ENCODE peak calls at places on chromosomes 12 and 14, in seven cellular contexts. G is tibial artery; A is ascending aorta; Z is HCT116; K is sigmoid colon; L is effector memory CD4-positive, alpha-beta T cell; N is stomach. Q is an unnamed sample. For H3K4me1, the result is how much of the 10 kb centered on the place peaks cover.

GRCh38 chr12:4292266-4293063 is 18.9 kb downstream of the CCND2 start:
- DNase-seq in Z (no peak), G (peak), L (no peak), K (no peak), A (no peak), N (no peak), Q (no peak)

GRCh38 chr12:95693689-95694088 is 96.9 kb downstream of the NTN4 start:
- DNase-seq in G (no peak), A (no peak), K (no peak), L (no peak), Z (no peak), N (no peak), Q (no peak)

GRCh38 chr12:130617219-130617618 is 98.9 kb downstream of the RIMBP2 start:
- DNase-seq in A (no peak), K (no peak), L (no peak), N (no peak), Z (no peak), G (peak), Q (peak)

GRCh38 chr12:62724947-62725447 is 210.0 kb downstream of the PPM1H start:
- DNase-seq in K (no peak), Z (peak), G (no peak), A (peak), N (peak), L (no peak), Q (peak)

GRCh38 chr12:130713581-130713991 is 2.5 kb downstream of the RIMBP2 start:
- DNase-seq in L (no peak), A (no peak), Z (no peak), G (no peak), N (no peak), K (peak), Q (no peak)

GRCh38 chr12:76144253-76144564 is 59.7 kb upstream of the NAP1L1 start:
- DNase-seq in A (no peak), G (no peak), Z (no peak), N (peak), L (no peak), K (no peak), Q (peak)

GRCh38 chr12:42504049-42504448 is 85.5 kb downstream of the PRICKLE1 start:
- DNase-seq in G (no peak), A (no peak), N (no peak), K (no peak), L (no peak), Z (no peak), Q (peak)

GRCh38 chr12:45762185-45763110 is 32.9 kb downstream of the ARID2 start:
- DNase-seq in Z (peak), N (no peak), G (no peak), L (no peak), K (no peak), A (no peak), Q (peak)

GRCh38 chr14:59768855-59769254 is 101.7 kb downstream of the RTN1 start:
- DNase-seq in A (no peak), N (no peak), Z (no peak), G (no peak), K (no peak), L (no peak), Q (peak)

GRCh38 chr12:1797011-1797901 is 23.1 kb upstream of the LRTM2 start:
- DNase-seq in A (peak), G (peak), N (peak), L (peak), K (peak), Z (no peak), Q (no peak)

GRCh38 chr12:76024942-76025600 is 6.5 kb downstream of the PHLDA1 start:
- DNase-seq in N (no peak), A (no peak), K (no peak), Z (no peak), L (no peak), G (no peak), Q (peak)

GRCh38 chr12:62767506-62767905 is 167.4 kb downstream of the PPM1H start:
- DNase-seq in G (no peak), K (no peak), Z (no peak), L (no peak), A (no peak), N (no peak), Q (peak)

GRCh38 chr12:12872934-12873275 is 18.5 kb upstream of the GPRC5A start:
- DNase-seq in N (no peak), Z (peak), L (no peak), A (no peak), K (no peak), G (no peak), Q (no peak)

GRCh38 chr12:77940011-77940423 is 109.3 kb downstream of the NAV3 start:
- DNase-seq in L (no peak), N (no peak), A (no peak), K (no peak), Z (peak), G (no peak), Q (peak)

GRCh38 chr14:89955022-89955414 is 488 bp upstream of the EFCAB11 start:
- DNase-seq in K (no peak), L (no peak), A (no peak), Z (no peak), G (no peak), N (no peak), Q (no peak)

GRCh38 chr12:40286583-40286982 is 61.8 kb downstream of the LRRK2 start:
- DNase-seq in L (no peak), K (no peak), Z (no peak), N (no peak), A (no peak), G (no peak), Q (no peak)

GRCh38 chr12:10331642-10332239 is 24.1 kb downstream of the KLRD1 start:
- DNase-seq in N (no peak), L (no peak), A (no peak), Z (peak), K (no peak), G (no peak), Q (peak)

GRCh38 chr12:100668939-100669536 is 95.6 kb downstream of the GAS2L3 start:
- DNase-seq in A (no peak), N (peak), G (no peak), Z (peak), K (no peak), L (no peak), Q (peak)

GRCh38 chr12:98671459-98671858 is 26.4 kb downstream of the APAF1 start:
- DNase-seq in Z (no peak), K (no peak), G (no peak), N (no peak), A (no peak), L (no peak), Q (peak)

GRCh38 chr12:607541-608001 is 55.7 kb downstream of the NINJ2 start:
- DNase-seq in L (no peak), K (no peak), Z (no peak), N (peak), A (peak), G (peak), Q (peak)

GRCh38 chr14:56797569-56798446 is 12.5 kb downstream of the OTX2 start:
- DNase-seq in Z (no peak), N (no peak), A (no peak), K (no peak), L (no peak), G (no peak), Q (no peak)

GRCh38 chr12:51371295-51371953 is 19.8 kb downstream of the GALNT6 start:
- DNase-seq in A (peak), G (peak), L (no peak), N (peak), Z (peak), K (peak), Q (peak)

GRCh38 chr14:65772901-65773574 is 360.5 kb downstream of the FUT8 start:
- DNase-seq in N (no peak), Z (no peak), K (no peak), A (no peak), L (no peak), G (no peak), Q (no peak)

GRCh38 chr14:77120771-77121743 is 20.5 kb downstream of the ZDHHC22 start:
- DNase-seq in K (no peak), G (no peak), A (no peak), Z (no peak), L (no peak), N (peak), Q (peak)

GRCh38 chr14:64891839-64892375 is 12.2 kb upstream of the SPTB start:
- DNase-seq in L (no peak), G (no peak), A (no peak), K (no peak), Z (peak), N (no peak), Q (peak)

GRCh38 chr12:99059824-99060526 is 414.9 kb downstream of the APAF1 start:
- DNase-seq in A (peak), G (peak), Z (no peak), L (no peak), N (no peak), K (no peak), Q (peak)

GRCh38 chr14:92315050-92315785 is 7.7 kb upstream of the SLC24A4 start:
- DNase-seq in L (no peak), G (no peak), K (no peak), A (no peak), Z (no peak), N (no peak), Q (no peak)

GRCh38 chr12:67519824-67520433 is 128.6 kb upstream of the DYRK2 start:
- DNase-seq in K (no peak), L (no peak), A (no peak), Z (no peak), G (no peak), N (no peak), Q (no peak)

GRCh38 chr12:120094485-120094884 is 22.1 kb downstream of the RAB35 start:
- DNase-seq in L (no peak), A (no peak), G (no peak), Z (no peak), N (no peak), K (no peak), Q (no peak)

GRCh38 chr12:44972746-44973421 is 78.0 kb downstream of the DBX2 start:
- DNase-seq in Z (peak), N (no peak), G (no peak), A (no peak), L (no peak), K (no peak), Q (peak)

GRCh38 chr12:3515506-3515905 is 24.5 kb downstream of the PRMT8 start:
- DNase-seq in Z (no peak), A (no peak), N (no peak), K (no peak), L (no peak), G (no peak), Q (no peak)

GRCh38 chr12:132162508-132163031 is 18.3 kb downstream of the NOC4L start:
- DNase-seq in L (no peak), A (no peak), G (peak), Z (no peak), K (no peak), N (no peak), Q (peak)

GRCh38 chr12:5965950-5966383 is 20.9 kb upstream of the ANO2 start:
- DNase-seq in A (no peak), Z (peak), L (no peak), G (no peak), K (no peak), N (peak), Q (peak)

GRCh38 chr14:29222671-29223268 is 456.2 kb downstream of the FOXG1 start:
- DNase-seq in Z (no peak), A (no peak), K (no peak), L (no peak), G (no peak), N (no peak), Q (peak)

GRCh38 chr12:106581543-106582263 is 1.1 kb upstream of the RFX4 start:
- DNase-seq in Z (no peak), G (no peak), N (no peak), K (no peak), A (no peak), L (no peak), Q (peak)

GRCh38 chr14:101731187-101732080 is 30.1 kb upstream of the PPP2R5C start:
- DNase-seq in K (peak), G (no peak), N (peak), A (peak), L (peak), Z (peak), Q (peak)

GRCh38 chr14:90645842-90646443 is 170.3 kb downstream of the TTC7B start:
- DNase-seq in N (no peak), G (no peak), Z (peak), L (no peak), A (no peak), K (no peak), Q (peak)

GRCh38 chr12:39830862-39831520 is 211.4 kb upstream of the ABCD2 start:
- DNase-seq in L (no peak), G (no peak), K (no peak), N (no peak), A (no peak), Z (no peak), Q (no peak)

GRCh38 chr12:48717252-48717695 is 767 bp upstream of the CCNT1 start:
- DNase-seq in G (no peak), L (no peak), N (no peak), A (no peak), K (no peak), Z (no peak), Q (peak)

GRCh38 chr14:49164074-49164473 is 422.1 kb downstream of the RPS29 start:
- DNase-seq in L (no peak), A (no peak), K (no peak), Z (no peak), G (no peak), N (no peak), Q (no peak)
- H3K4me1 ChIP-seq in L (under half), A (under half), K (under half), Z (under half), G (under half), N (under half), Q (under half)

GRCh38 chr12:31773223-31773750 is 44.5 kb upstream of the AMN1 start:
- DNase-seq in N (no peak), L (no peak), A (no peak), Z (no peak), K (no peak), G (no peak), Q (peak)
- H3K27ac ChIP-seq in N (no peak), L (no peak), A (no peak), Z (no peak), K (no peak), G (no peak), Q (peak)

GRCh38 chr12:92133795-92134637 is 11.6 kb downstream of the BTG1 start:
- DNase-seq in G (no peak), N (no peak), Z (no peak), L (no peak), K (no peak), A (no peak), Q (no peak)
- H3K4me1 ChIP-seq in G (half or more), N (half or more), Z (under half), L (under half), K (half or more), A (under half), Q (half or more)

GRCh38 chr12:113660941-113661340 is 189.3 kb upstream of the LHX5 start:
- DNase-seq in K (no peak), Z (no peak), N (no peak), A (no peak), L (no peak), G (no peak), Q (no peak)
- H3K27ac ChIP-seq in K (no peak), Z (no peak), N (no peak), A (no peak), L (no peak), G (no peak), Q (no peak)

Q was measured in cardiac muscle cell.